ENCODE peak calls at places on chromosomes 5 and 9, in four cellular contexts. One of them, this sample, is unnamed.

GRCh38 chr5:17256839-17257238 is 39.4 kb downstream of the BASP1 start:
- DNase-seq in right cardiac atrium: no peak
- DNase-seq in Right ventricle myocardium superior: no peak
- DNase-seq in NCI-H460: no peak
- DNase-seq in this sample: no peak

GRCh38 chr5:59542841-59543825 is 350.4 kb downstream of the PDE4D start:
- DNase-seq in Right ventricle myocardium superior: peak
- DNase-seq in right cardiac atrium: peak
- DNase-seq in NCI-H460: no peak
- DNase-seq in this sample: no peak

GRCh38 chr5:177440211-177440989 is 6.2 kb upstream of the PRR7 start:
- DNase-seq in Right ventricle myocardium superior: no peak
- DNase-seq in right cardiac atrium: peak
- DNase-seq in NCI-H460: no peak
- DNase-seq in this sample: no peak

GRCh38 chr5:141050622-141051525 is at the start of gene PCDHB1:
- DNase-seq in NCI-H460: no peak
- DNase-seq in Right ventricle myocardium superior: no peak
- DNase-seq in right cardiac atrium: no peak
- DNase-seq in this sample: no peak

GRCh38 chr5:11126844-11127243 is 365.8 kb upstream of the DAP start:
- DNase-seq in NCI-H460: no peak
- DNase-seq in Right ventricle myocardium superior: no peak
- DNase-seq in right cardiac atrium: no peak
- DNase-seq in this sample: no peak

GRCh38 chr9:37262410-37262809 is 142.0 kb downstream of the ZCCHC7 start:
- DNase-seq in Right ventricle myocardium superior: no peak
- DNase-seq in right cardiac atrium: no peak
- DNase-seq in NCI-H460: peak
- DNase-seq in this sample: no peak

GRCh38 chr5:53008751-53009150 is 19.6 kb downstream of the ITGA2 start:
- DNase-seq in Right ventricle myocardium superior: no peak
- DNase-seq in right cardiac atrium: no peak
- DNase-seq in NCI-H460: no peak
- DNase-seq in this sample: peak

GRCh38 chr9:106228861-106229260 is 534.5 kb downstream of the TMEM38B start:
- DNase-seq in NCI-H460: no peak
- DNase-seq in right cardiac atrium: peak
- DNase-seq in Right ventricle myocardium superior: peak
- DNase-seq in this sample: no peak

GRCh38 chr9:14018061-14018460 is 295.9 kb downstream of the NFIB start:
- DNase-seq in NCI-H460: no peak
- DNase-seq in Right ventricle myocardium superior: no peak
- DNase-seq in right cardiac atrium: no peak
- DNase-seq in this sample: no peak

GRCh38 chr5:37495210-37495609 is 116.1 kb downstream of the WDR70 start:
- DNase-seq in NCI-H460: no peak
- DNase-seq in right cardiac atrium: no peak
- DNase-seq in Right ventricle myocardium superior: no peak
- DNase-seq in this sample: no peak

GRCh38 chr9:136054146-136054545 is 40.9 kb downstream of the NACC2 start:
- DNase-seq in NCI-H460: no peak
- DNase-seq in Right ventricle myocardium superior: no peak
- DNase-seq in right cardiac atrium: no peak
- DNase-seq in this sample: no peak

GRCh38 chr5:145797336-145797735 is 37.8 kb downstream of the PRELID2 start:
- DNase-seq in right cardiac atrium: no peak
- DNase-seq in Right ventricle myocardium superior: no peak
- DNase-seq in NCI-H460: no peak
- DNase-seq in this sample: no peak